ENCODE peak calls at places on chromosome 10, in six cellular contexts. I is lower lobe of right lung, M is IMR-90, W is coronary artery, J is OCI-LY7, D is PC-9. Q is an unnamed sample.

GRCh38 chr10:20737107-20737506 is 160.0 kb downstream of the NEBL start:
- DNase-seq in I (no peak), J (no peak), D (no peak), M (no peak), W (no peak), Q (no peak)

GRCh38 chr10:13615650-13616049 is 28.9 kb downstream of the PRPF18 start:
- DNase-seq in I (no peak), W (no peak), D (no peak), M (no peak), J (no peak), Q (no peak)

GRCh38 chr10:71847418-71847817 is 3.6 kb downstream of the PSAP start:
- DNase-seq in J (no peak), W (no peak), M (no peak), D (peak; percentile 12), I (no peak), Q (no peak)

GRCh38 chr10:78688221-78688944 is 380.4 kb upstream of the ZMIZ1 start:
- DNase-seq in I (no peak), M (no peak), W (no peak), D (no peak), J (no peak), Q (no peak)

GRCh38 chr10:91380873-91381561 is 29.1 kb upstream of the HECTD2 start:
- DNase-seq in M (no peak), W (no peak), I (no peak), D (no peak), J (no peak), Q (no peak)

GRCh38 chr10:83229991-83230390 is 909.3 kb upstream of the GHITM start:
- DNase-seq in D (no peak), J (no peak), I (no peak), M (no peak), W (no peak), Q (no peak)

GRCh38 chr10:28400678-28401077 is 97.8 kb upstream of the MPP7 start:
- DNase-seq in I (no peak), M (no peak), D (no peak), J (no peak), W (no peak), Q (no peak)

GRCh38 chr10:123890761-123891146 is 853 bp downstream of the CPXM2 start:
- DNase-seq in J (no peak), M (no peak), I (no peak), D (no peak), W (peak; percentile 85), Q (no peak)

GRCh38 chr10:87594864-87595263 is 64.8 kb upstream of the PAPSS2 start:
- DNase-seq in I (no peak), D (no peak), M (no peak), W (no peak), J (no peak), Q (no peak)

GRCh38 chr10:24707445-24707844 is 16.2 kb downstream of the ARHGAP21 start:
- DNase-seq in M (no peak), J (no peak), W (no peak), I (no peak), D (no peak), Q (no peak)

GRCh38 chr10:103554488-103555320 is 61.2 kb downstream of the NEURL1 start:
- DNase-seq in M (peak; percentile 80), J (no peak), I (peak; percentile 59), D (no peak), W (no peak), Q (no peak)

GRCh38 chr10:77160679-77161078 is 476.9 kb downstream of the KCNMA1 start:
- DNase-seq in D (peak; percentile 90), J (no peak), W (no peak), I (no peak), M (peak; percentile 97), Q (peak; percentile 83)

GRCh38 chr10:269440-270074 is 134.3 kb downstream of the ZMYND11 start:
- DNase-seq in M (no peak), J (no peak), D (no peak), I (no peak), W (no peak), Q (no peak)

GRCh38 chr10:132878091-132878729 is 64.2 kb downstream of the CFAP46 start:
- DNase-seq in W (no peak), D (no peak), I (no peak), M (no peak), J (no peak), Q (no peak)

GRCh38 chr10:61750943-61751471 is 88.3 kb downstream of the CABCOCO1 start:
- DNase-seq in I (peak; percentile 75), M (peak; percentile 69), D (no peak), J (peak; percentile 81), W (no peak), Q (no peak)

GRCh38 chr10:61751599-61751998 is 88.9 kb downstream of the CABCOCO1 start:
- DNase-seq in J (no peak), M (peak; percentile 12), D (no peak), W (no peak), I (no peak), Q (no peak)

GRCh38 chr10:61753453-61753852 is 90.7 kb downstream of the CABCOCO1 start:
- DNase-seq in W (no peak), M (no peak), I (no peak), D (no peak), J (no peak), Q (no peak)

GRCh38 chr10:61754553-61755540 is 92.1 kb downstream of the CABCOCO1 start:
- DNase-seq in M (peak; percentile 35), D (no peak), I (no peak), W (no peak), J (no peak), Q (no peak)

DNA sequence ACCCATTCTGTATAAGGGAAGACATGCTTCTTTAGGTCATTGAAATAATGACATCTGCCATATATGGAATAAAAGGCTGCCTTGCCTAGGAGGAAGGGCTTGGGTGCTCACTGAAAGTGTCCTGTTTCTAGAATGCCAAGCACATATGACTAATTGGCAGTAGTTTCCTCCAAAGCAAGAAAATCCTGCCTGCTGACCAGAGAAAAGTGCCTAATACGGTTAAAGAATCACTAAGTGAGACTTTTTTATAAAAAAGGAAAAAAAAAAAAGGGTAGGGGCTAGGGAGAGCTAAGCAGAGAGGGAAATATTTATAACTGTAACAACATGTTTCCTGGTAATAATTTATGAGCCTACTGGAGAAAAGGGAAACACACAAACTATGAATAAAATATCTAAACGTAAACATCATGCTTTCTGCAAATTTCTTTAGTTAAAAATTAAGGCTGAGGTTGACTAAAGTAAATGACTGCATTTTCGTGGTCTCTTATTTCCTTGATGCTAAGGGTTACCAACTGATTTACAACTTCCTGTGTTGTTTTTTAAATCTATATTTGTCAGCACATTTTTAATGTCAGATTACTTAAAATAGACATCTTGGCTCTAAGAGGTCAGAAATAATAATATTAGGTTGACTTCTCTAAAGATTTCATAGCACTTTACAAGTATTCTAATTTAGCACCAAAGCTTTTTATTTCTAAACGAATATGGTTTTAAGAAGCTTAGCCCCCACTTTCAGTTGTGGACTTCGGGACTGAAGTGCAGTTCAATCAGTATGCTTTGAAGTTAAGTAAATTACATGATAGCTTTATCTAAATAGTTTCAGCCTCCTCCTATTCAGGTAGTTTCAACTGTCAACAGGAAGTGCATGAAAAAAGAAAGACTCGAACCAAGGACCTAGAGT is 89.6 kb downstream of the CABCOCO1 start:
- DNase-seq in W (no peak), D (peak; percentile 78), M (peak; percentile 51), J (peak; percentile 18), I (no peak), Q (no peak)
- H3K4me3 ChIP-seq in W (no peak overlapping the region), D (no peak overlapping the region), M (no peak overlapping the region), J (no peak overlapping the region), I (no peak overlapping the region), Q (no peak overlapping the region)

GRCh38 chr10:18577823-18578685 is 73.3 kb downstream of the NSUN6 start:
- DNase-seq in J (no peak), W (no peak), D (no peak), I (no peak), M (no peak), Q (no peak)

GRCh38 chr10:18582803-18583202 is 68.6 kb downstream of the NSUN6 start:
- DNase-seq in J (no peak), I (no peak), W (no peak), D (no peak), M (peak; percentile 11), Q (no peak)

DNA sequence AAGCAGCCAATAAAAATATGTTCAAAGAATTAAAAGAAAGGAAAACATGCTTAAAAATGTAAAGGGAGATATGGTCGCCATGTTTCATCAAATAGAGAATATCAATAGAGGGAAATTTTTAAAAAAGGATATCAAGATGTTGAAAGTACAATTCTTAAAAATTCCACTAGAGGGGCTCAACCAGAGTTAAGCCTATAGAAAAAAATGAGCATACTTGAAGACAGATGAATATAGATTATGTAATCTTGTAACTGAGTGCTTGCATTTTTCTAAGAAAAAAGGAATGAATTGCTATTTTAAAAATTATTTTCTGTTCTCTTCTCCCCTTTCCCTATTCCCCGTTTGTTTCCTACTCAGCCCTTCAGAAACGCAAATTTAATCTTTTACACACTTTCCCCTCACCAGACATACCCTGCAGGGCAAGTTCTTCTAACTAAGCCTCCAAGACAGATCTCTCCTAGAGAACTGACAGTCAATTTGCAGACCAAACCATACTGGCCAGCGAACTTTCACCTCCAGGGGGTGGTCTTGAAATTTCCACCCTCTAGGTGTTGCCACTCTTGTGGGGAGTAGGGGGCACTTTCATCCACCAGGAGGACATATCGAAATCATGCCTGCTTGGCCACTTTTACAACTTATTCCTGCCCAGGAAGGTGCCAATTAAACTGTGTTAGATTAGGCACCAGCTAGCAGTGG is 67.7 kb downstream of the NSUN6 start:
- DNase-seq in M (no peak), I (no peak), D (no peak), J (no peak), W (no peak), Q (no peak)
- TF ChIP-seq CTCF in M (peak; percentile 26), I (no peak), D (peak; percentile 45), J (peak; percentile 63), W (no peak), Q (no peak)

DNA sequence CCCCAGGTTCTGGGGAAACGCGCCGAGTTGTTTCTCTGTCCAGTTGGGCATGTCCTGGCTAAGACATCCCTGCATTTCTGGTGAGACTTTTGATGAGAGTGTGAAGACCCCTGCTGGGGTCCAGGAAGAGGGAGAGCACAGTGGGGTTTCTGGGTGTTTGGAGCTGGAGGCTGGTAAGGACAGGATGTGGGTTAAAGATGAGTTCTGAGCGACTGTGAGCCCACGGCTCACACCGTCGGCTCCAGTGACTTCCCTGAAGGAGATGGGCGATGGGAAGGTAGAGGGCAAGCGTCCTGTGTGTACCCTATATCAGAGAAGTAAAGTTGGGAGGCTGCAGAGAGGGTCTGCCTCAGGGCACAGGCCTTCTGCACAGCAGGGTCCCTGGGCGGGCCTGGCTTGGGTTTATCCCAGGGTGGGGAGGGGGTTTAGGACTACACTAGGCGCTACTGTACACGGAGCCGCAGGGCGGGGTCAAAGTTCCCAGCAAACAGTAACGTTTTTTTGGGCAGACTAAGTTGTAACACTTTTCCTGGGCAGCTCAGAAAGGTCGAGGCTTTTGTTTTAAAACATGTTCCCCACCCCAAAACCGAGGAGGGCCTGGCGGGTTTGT is 3.6 kb downstream of the EMX2 start:
- DNase-seq in M (no peak), J (no peak), W (no peak), I (no peak), D (no peak), Q (no peak)
- H3K4me3 ChIP-seq in M (no peak overlapping the region), J (no peak overlapping the region), W (no peak overlapping the region), I (no peak overlapping the region), D (no peak overlapping the region), Q (no peak overlapping the region)

DNA sequence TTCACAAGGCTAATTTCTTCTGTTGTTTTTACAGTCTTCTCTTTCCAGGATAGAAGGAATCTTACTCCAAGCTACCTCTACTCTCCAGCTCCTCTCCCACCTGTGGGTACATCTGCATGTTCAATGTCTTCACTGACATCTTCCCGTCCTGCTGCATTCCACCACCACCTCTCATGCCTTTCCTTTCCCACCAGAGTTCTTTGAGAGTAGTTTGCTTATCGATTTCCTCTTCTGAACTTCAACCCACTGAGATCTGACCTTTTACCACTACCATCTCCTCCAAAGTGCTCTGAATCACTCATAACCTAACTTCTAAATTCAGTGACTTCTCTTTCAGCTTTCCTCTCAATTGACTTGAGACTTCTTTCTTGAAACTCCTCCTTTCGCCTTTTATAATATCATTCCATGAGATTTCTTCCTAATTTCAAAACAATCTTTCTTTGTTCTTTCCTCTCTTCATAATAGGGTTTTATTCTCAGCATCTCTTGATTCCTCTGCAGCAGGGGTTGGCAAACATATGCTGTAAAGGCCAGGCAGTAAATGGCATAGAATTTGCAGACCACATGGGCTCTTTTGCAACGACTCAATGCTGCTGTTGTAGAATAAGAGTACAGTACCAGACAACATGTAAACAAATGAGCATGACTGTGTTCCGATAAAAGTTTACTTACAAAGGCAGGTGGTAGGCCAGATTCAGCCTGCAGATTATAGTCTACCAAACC is 22.1 kb downstream of the ACSL5 start:
- DNase-seq in M (peak; percentile 5), D (no peak), I (no peak), W (no peak), J (no peak), Q (no peak)
- TF ChIP-seq CTCF in M (no peak), D (no peak), I (no peak), W (no peak), J (no peak), Q (no peak)